ENCODE peak calls at places on chromosomes 1 and 21, in seven cellular contexts. One of them, this sample, is unnamed.

GRCh38 chr1:110152133-110152785 is 2.0 kb downstream of the SLC6A17 start:
- ATAC-seq in A549: peak; percentile 32
- ATAC-seq in IMR-90: peak; percentile 33
- ATAC-seq in HepG2: peak; percentile 37
- ATAC-seq in heart left ventricle: no peak
- ATAC-seq in right lobe of liver: peak; percentile 13
- ATAC-seq in HCT116: no peak
- ATAC-seq in this sample: no peak

GRCh38 chr1:210072129-210072528 is 134.1 kb downstream of the SYT14 start:
- ATAC-seq in A549: no peak
- ATAC-seq in right lobe of liver: no peak
- ATAC-seq in HCT116: no peak
- ATAC-seq in heart left ventricle: no peak
- ATAC-seq in HepG2: no peak
- ATAC-seq in IMR-90: no peak
- ATAC-seq in this sample: no peak

GRCh38 chr1:163211667-163212066 is 9.0 kb upstream of the RGS5 start:
- ATAC-seq in IMR-90: no peak
- ATAC-seq in HepG2: no peak
- ATAC-seq in HCT116: no peak
- ATAC-seq in heart left ventricle: no peak
- ATAC-seq in A549: no peak
- ATAC-seq in right lobe of liver: no peak
- ATAC-seq in this sample: no peak

GRCh38 chr1:14516974-14517812 is 81.3 kb upstream of the KAZN start:
- ATAC-seq in HepG2: no peak
- ATAC-seq in right lobe of liver: no peak
- ATAC-seq in heart left ventricle: peak; percentile 49
- ATAC-seq in HCT116: no peak
- ATAC-seq in A549: no peak
- ATAC-seq in IMR-90: peak; percentile 79
- ATAC-seq in this sample: peak; percentile 81

GRCh38 chr1:30527511-30528140 is 195.8 kb downstream of the MATN1 start:
- ATAC-seq in right lobe of liver: no peak
- ATAC-seq in IMR-90: no peak
- ATAC-seq in HepG2: no peak
- ATAC-seq in A549: no peak
- ATAC-seq in HCT116: no peak
- ATAC-seq in heart left ventricle: peak; percentile 84
- ATAC-seq in this sample: no peak

GRCh38 chr1:233327938-233328660 is 575 bp downstream of the MAP3K21 start:
- ATAC-seq in heart left ventricle: no peak
- ATAC-seq in HepG2: no peak
- ATAC-seq in right lobe of liver: peak; percentile 9
- ATAC-seq in HCT116: peak; percentile 31
- ATAC-seq in IMR-90: peak; percentile 72
- ATAC-seq in A549: peak; percentile 51
- ATAC-seq in this sample: peak; percentile 32

GRCh38 chr1:226650236-226650841 is 88.7 kb downstream of the ITPKB start:
- ATAC-seq in HepG2: no peak
- ATAC-seq in A549: no peak
- ATAC-seq in IMR-90: no peak
- ATAC-seq in heart left ventricle: peak; percentile 43
- ATAC-seq in HCT116: no peak
- ATAC-seq in right lobe of liver: no peak
- ATAC-seq in this sample: peak; percentile 21

GRCh38 chr1:204074274-204075115 is 1.6 kb downstream of the SOX13 start:
- ATAC-seq in A549: peak; percentile 22
- ATAC-seq in heart left ventricle: peak; percentile 75
- ATAC-seq in IMR-90: peak; percentile 25
- ATAC-seq in HepG2: peak; percentile 80
- ATAC-seq in HCT116: peak; percentile 23
- ATAC-seq in right lobe of liver: peak; percentile 77
- ATAC-seq in this sample: peak; percentile 39

GRCh38 chr21:38289697-38290096 is 32.9 kb downstream of the KCNJ15 start:
- ATAC-seq in A549: no peak
- ATAC-seq in HepG2: no peak
- ATAC-seq in IMR-90: peak; percentile 87
- ATAC-seq in HCT116: no peak
- ATAC-seq in heart left ventricle: peak; percentile 65
- ATAC-seq in right lobe of liver: peak; percentile 19
- ATAC-seq in this sample: peak; percentile 66

GRCh38 chr1:156928043-156928602 is 7.7 kb downstream of the LRRC71 start:
- ATAC-seq in A549: peak; percentile 58
- ATAC-seq in right lobe of liver: no peak
- ATAC-seq in HepG2: peak; percentile 17
- ATAC-seq in HCT116: peak; percentile 41
- ATAC-seq in heart left ventricle: no peak
- ATAC-seq in IMR-90: peak; percentile 5
- ATAC-seq in this sample: no peak

GRCh38 chr1:205319081-205320018 is 2.2 kb downstream of the NUAK2 start:
- ATAC-seq in HCT116: no peak
- ATAC-seq in right lobe of liver: peak; percentile 41
- ATAC-seq in HepG2: peak; percentile 22
- ATAC-seq in IMR-90: peak; percentile 1
- ATAC-seq in A549: no peak
- ATAC-seq in heart left ventricle: peak; percentile 19
- ATAC-seq in this sample: peak; percentile 41

GRCh38 chr1:205314986-205315618 is 6.4 kb downstream of the NUAK2 start:
- ATAC-seq in heart left ventricle: no peak
- ATAC-seq in IMR-90: no peak
- ATAC-seq in A549: no peak
- ATAC-seq in HepG2: no peak
- ATAC-seq in HCT116: no peak
- ATAC-seq in right lobe of liver: no peak
- ATAC-seq in this sample: no peak

GRCh38 chr1:205318231-205318991 is 3.1 kb downstream of the NUAK2 start:
- ATAC-seq in right lobe of liver: peak; percentile 55
- ATAC-seq in HepG2: peak; percentile 75
- ATAC-seq in IMR-90: no peak
- ATAC-seq in heart left ventricle: no peak
- ATAC-seq in HCT116: no peak
- ATAC-seq in A549: no peak
- ATAC-seq in this sample: no peak

GRCh38 chr1:205316179-205316578 is 5.4 kb downstream of the NUAK2 start:
- ATAC-seq in heart left ventricle: peak; percentile 46
- ATAC-seq in right lobe of liver: no peak
- ATAC-seq in HepG2: no peak
- ATAC-seq in HCT116: no peak
- ATAC-seq in A549: no peak
- ATAC-seq in IMR-90: no peak
- ATAC-seq in this sample: no peak

DNA sequence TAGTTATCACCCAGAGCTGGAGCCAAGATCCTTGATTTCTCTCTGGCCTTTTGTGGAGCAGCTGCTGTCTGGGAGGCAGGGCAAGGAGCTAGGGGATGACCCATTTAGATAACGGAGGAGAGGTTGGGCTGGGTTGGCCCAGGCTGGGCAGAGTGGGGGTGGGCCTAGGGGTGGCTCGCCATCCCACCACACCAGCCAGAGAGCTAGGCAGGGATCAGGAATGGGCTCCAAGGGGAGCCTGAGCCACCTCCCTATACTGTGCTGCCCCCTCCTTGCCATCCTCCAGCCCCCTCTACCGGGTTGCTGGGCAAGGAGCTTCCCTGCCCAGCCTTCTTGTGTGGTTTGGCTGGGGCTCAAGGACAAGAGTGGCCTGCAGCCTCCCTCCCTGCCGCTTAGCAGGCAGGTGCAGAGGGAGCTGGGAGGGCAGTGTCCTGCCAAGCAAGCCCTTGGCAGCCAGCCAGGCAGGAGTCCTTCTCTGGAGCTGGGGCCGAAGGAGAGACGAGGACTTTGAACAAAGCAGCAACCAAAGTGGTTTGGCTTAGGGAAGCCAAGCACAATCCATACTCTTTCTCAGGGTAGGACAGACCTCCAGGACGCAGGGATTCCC is 4.1 kb downstream of the NUAK2 start:
- ATAC-seq in IMR-90: no peak
- ATAC-seq in right lobe of liver: peak; percentile 36
- ATAC-seq in heart left ventricle: peak; percentile 59
- ATAC-seq in HCT116: peak; percentile 19
- ATAC-seq in A549: peak; percentile 26
- ATAC-seq in HepG2: peak; percentile 5
- ATAC-seq in this sample: peak; percentile 2
- TF ChIP-seq POLR2A in IMR-90: no peak
- TF ChIP-seq POLR2A in right lobe of liver: no peak
- TF ChIP-seq POLR2A in heart left ventricle: no peak
- TF ChIP-seq POLR2A in HCT116: no peak
- TF ChIP-seq POLR2A in A549: no peak
- TF ChIP-seq POLR2A in HepG2: no peak
- TF ChIP-seq POLR2A in this sample: no peak

DNA sequence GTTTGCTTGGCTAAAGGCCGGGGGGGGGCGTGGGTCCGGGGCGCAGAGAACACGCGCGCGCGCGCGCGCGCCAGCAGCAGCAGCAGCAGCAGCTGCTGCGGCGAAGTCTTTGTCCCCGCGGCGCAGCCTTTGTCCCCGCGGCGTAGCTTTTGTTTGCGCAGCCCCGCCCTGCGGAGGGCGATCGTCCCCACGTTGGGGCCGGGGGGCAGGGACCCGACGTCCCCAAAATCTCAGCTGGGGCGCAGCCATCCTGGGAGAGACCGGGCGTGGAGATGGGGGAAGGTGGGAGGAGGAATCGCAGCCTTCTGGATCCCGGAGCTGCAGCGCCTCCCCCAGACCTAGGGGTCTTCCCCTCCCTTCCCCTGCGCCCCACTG is 90.3 kb upstream of the VAMP3 start:
- ATAC-seq in HepG2: no peak
- ATAC-seq in heart left ventricle: no peak
- ATAC-seq in IMR-90: peak; percentile 30
- ATAC-seq in HCT116: no peak
- ATAC-seq in right lobe of liver: no peak
- ATAC-seq in A549: no peak
- ATAC-seq in this sample: peak; percentile 4
- H3K4me3 ChIP-seq in HepG2: peak overlapping the region; percentile 69
- H3K4me3 ChIP-seq in heart left ventricle: peak overlapping the region; percentile 82
- H3K4me3 ChIP-seq in IMR-90: peak overlapping the region; percentile 81
- H3K4me3 ChIP-seq in HCT116: no peak overlapping the region
- H3K4me3 ChIP-seq in right lobe of liver: peak overlapping the region; percentile 60
- H3K4me3 ChIP-seq in A549: peak overlapping the region; percentile 79
- H3K4me3 ChIP-seq in this sample: peak overlapping the region; percentile 42

GRCh38 chr1:3900969-3901529 is 977 bp upstream of the C1orf174 start:
- ATAC-seq in IMR-90: peak; percentile 83
- ATAC-seq in HepG2: peak; percentile 81
- ATAC-seq in A549: peak; percentile 72
- ATAC-seq in HCT116: peak; percentile 75
- ATAC-seq in heart left ventricle: peak; percentile 87
- ATAC-seq in right lobe of liver: peak; percentile 89
- ATAC-seq in this sample: peak; percentile 82
- TF ChIP-seq POLR2A in IMR-90: no peak
- TF ChIP-seq POLR2A in HepG2: no peak
- TF ChIP-seq POLR2A in A549: peak; percentile 21
- TF ChIP-seq POLR2A in HCT116: peak; percentile 2
- TF ChIP-seq POLR2A in heart left ventricle: peak; percentile 43
- TF ChIP-seq POLR2A in right lobe of liver: peak; percentile 24
- TF ChIP-seq POLR2A in this sample: peak; percentile 31

DNA sequence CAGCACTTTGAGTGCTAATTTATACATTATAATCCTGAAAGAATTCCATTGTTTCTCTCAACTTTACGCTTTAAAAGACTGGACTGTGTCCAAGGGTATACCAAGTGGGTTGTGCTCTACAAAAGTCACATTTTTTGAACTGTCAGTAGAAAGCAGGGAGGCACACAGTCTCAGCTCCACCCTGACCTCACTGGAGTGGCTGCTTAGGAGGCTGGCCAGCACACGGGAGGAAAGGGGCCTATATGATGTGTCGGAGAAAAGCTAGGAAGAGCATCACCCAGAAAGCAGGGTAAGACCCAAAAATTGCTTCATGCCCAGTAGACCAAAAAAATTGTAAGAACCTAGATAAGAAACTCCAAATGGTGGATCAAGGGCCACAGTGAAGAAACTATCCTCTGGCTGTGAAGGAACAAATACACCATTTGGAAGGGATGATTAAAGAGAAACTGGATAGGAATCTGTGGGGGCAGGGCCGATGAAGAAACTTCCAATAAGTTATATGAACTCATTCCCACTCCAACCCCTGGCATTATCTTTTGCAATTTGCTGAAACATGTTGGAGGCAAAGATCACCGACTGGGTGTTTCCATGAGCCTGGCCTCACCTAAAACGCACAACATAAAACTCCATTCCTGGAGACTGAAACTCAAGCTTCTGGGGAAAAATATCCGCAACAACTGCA is 1.9 kb downstream of the S100A10 start:
- ATAC-seq in A549: no peak
- ATAC-seq in HCT116: no peak
- ATAC-seq in HepG2: no peak
- ATAC-seq in right lobe of liver: no peak
- ATAC-seq in IMR-90: no peak
- ATAC-seq in heart left ventricle: no peak
- ATAC-seq in this sample: no peak
- H3K4me3 ChIP-seq in A549: peak overlapping the region; percentile 87
- H3K4me3 ChIP-seq in HCT116: peak overlapping the region; percentile 92
- H3K4me3 ChIP-seq in HepG2: peak overlapping the region; percentile 89
- H3K4me3 ChIP-seq in right lobe of liver: peak overlapping the region; percentile 85
- H3K4me3 ChIP-seq in IMR-90: peak overlapping the region; percentile 89
- H3K4me3 ChIP-seq in heart left ventricle: peak overlapping the region; percentile 77
- H3K4me3 ChIP-seq in this sample: peak overlapping the region; percentile 45

DNA sequence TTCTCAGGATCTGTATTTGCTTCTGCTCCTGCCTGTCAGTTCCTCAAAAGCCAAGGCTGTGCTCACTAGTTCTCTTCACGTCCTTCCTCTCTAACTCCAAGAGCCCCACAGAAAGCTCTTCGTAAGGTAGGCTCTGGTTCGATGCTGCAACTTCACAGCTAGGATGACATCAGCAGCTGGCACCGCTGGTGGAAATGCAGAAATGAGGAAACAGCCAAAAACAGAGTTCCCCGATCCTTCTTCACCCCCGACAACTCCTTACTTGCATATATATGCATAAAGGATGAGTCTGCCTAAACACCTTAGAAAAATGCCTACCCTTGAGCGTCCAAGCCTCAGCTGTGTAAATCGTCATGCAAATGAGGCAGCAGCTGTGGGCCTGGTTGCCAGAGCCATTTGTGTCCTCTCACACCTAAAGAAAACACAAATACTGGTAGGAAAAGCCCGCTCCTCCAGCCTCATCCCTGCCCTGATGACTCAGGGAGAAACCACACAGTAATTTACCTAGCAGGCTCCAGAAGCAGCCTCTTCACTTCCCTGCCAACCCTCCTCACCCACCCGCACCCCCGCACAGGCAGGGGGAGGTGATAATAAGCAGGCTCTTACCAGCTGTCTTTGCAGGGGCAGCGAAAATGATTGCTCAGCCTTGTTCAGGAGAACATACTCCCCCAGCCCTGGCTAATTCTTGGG is 28.2 kb downstream of the BATF3 start:
- ATAC-seq in IMR-90: peak; percentile 18
- ATAC-seq in heart left ventricle: peak; percentile 57
- ATAC-seq in right lobe of liver: peak; percentile 48
- ATAC-seq in A549: peak; percentile 35
- ATAC-seq in HepG2: no peak
- ATAC-seq in HCT116: peak; percentile 22
- ATAC-seq in this sample: peak; percentile 35
- TF ChIP-seq POLR2A in IMR-90: no peak
- TF ChIP-seq POLR2A in heart left ventricle: no peak
- TF ChIP-seq POLR2A in right lobe of liver: no peak
- TF ChIP-seq POLR2A in A549: no peak
- TF ChIP-seq POLR2A in HepG2: no peak
- TF ChIP-seq POLR2A in HCT116: no peak
- TF ChIP-seq POLR2A in this sample: no peak

This sample was measured in gastroesophageal sphincter.